ENCODE peak calls at places on chromosomes 1 and 21, in four cellular contexts. One of them, this sample, is unnamed. For H3K4me1, the result is how much of the 10 kb centered on the place peaks cover.

GRCh38 chr1:112092656-112093371 is 103.3 kb upstream of the KCND3 start:
- DNase-seq in uterus: no peak
- DNase-seq in lower lobe of right lung: no peak
- DNase-seq in naive thymus-derived CD4-positive, alpha-beta T cell: no peak
- DNase-seq in this sample: no peak

GRCh38 chr21:25733859-25734653 is 648 bp downstream of the ATP5PF start:
- DNase-seq in uterus: no peak
- DNase-seq in lower lobe of right lung: no peak
- DNase-seq in naive thymus-derived CD4-positive, alpha-beta T cell: peak
- DNase-seq in this sample: no peak

GRCh38 chr1:171909711-171910110 is 68.4 kb downstream of the DNM3 start:
- DNase-seq in uterus: no peak
- DNase-seq in lower lobe of right lung: no peak
- DNase-seq in naive thymus-derived CD4-positive, alpha-beta T cell: no peak
- DNase-seq in this sample: no peak

GRCh38 chr1:209235170-209235569 is 348.3 kb upstream of the CAMK1G start:
- DNase-seq in uterus: no peak
- DNase-seq in lower lobe of right lung: no peak
- DNase-seq in naive thymus-derived CD4-positive, alpha-beta T cell: no peak
- DNase-seq in this sample: no peak

GRCh38 chr1:39214021-39214713 is 9.7 kb downstream of the MACF1 start:
- DNase-seq in uterus: no peak
- DNase-seq in lower lobe of right lung: peak
- DNase-seq in naive thymus-derived CD4-positive, alpha-beta T cell: no peak
- DNase-seq in this sample: no peak

GRCh38 chr1:215887618-215888017 is 320.5 kb downstream of the KCTD3 start:
- DNase-seq in uterus: no peak
- DNase-seq in lower lobe of right lung: no peak
- DNase-seq in naive thymus-derived CD4-positive, alpha-beta T cell: no peak
- DNase-seq in this sample: no peak

GRCh38 chr1:232990729-232991128 is 40.3 kb downstream of the NTPCR start:
- DNase-seq in uterus: no peak
- DNase-seq in lower lobe of right lung: no peak
- DNase-seq in naive thymus-derived CD4-positive, alpha-beta T cell: no peak
- DNase-seq in this sample: no peak

GRCh38 chr1:205438213-205439158 is 16.6 kb upstream of the LEMD1 start:
- DNase-seq in uterus: peak
- DNase-seq in lower lobe of right lung: peak
- DNase-seq in naive thymus-derived CD4-positive, alpha-beta T cell: no peak
- DNase-seq in this sample: no peak

GRCh38 chr1:47527653-47528272 is 89.9 kb downstream of the FOXD2 start:
- DNase-seq in uterus: no peak
- DNase-seq in lower lobe of right lung: no peak
- DNase-seq in naive thymus-derived CD4-positive, alpha-beta T cell: no peak
- DNase-seq in this sample: no peak

GRCh38 chr1:245245021-245245667 is 90.4 kb downstream of the KIF26B start:
- DNase-seq in uterus: no peak
- DNase-seq in lower lobe of right lung: peak
- DNase-seq in naive thymus-derived CD4-positive, alpha-beta T cell: no peak
- DNase-seq in this sample: no peak

GRCh38 chr1:166839600-166840308 is 479 bp downstream of the POGK start:
- DNase-seq in uterus: peak
- DNase-seq in lower lobe of right lung: peak
- DNase-seq in naive thymus-derived CD4-positive, alpha-beta T cell: peak
- DNase-seq in this sample: peak

GRCh38 chr1:178633068-178633467 is 92.0 kb upstream of the RALGPS2 start:
- DNase-seq in uterus: no peak
- DNase-seq in lower lobe of right lung: no peak
- DNase-seq in naive thymus-derived CD4-positive, alpha-beta T cell: no peak
- DNase-seq in this sample: no peak

GRCh38 chr1:232876506-232877360 is 71.5 kb downstream of the MAP10 start:
- DNase-seq in uterus: no peak
- DNase-seq in lower lobe of right lung: no peak
- DNase-seq in naive thymus-derived CD4-positive, alpha-beta T cell: no peak
- DNase-seq in this sample: no peak

GRCh38 chr1:231050395-231050794 is 10.3 kb upstream of the FAM89A start:
- DNase-seq in uterus: no peak
- DNase-seq in lower lobe of right lung: no peak
- DNase-seq in naive thymus-derived CD4-positive, alpha-beta T cell: no peak
- DNase-seq in this sample: no peak

GRCh38 chr1:16189921-16190499 is 22.4 kb downstream of the ARHGEF19 start:
- DNase-seq in uterus: no peak
- DNase-seq in lower lobe of right lung: no peak
- DNase-seq in naive thymus-derived CD4-positive, alpha-beta T cell: no peak
- DNase-seq in this sample: no peak

GRCh38 chr21:38984982-38985422 is 179.3 kb downstream of the ETS2 start:
- DNase-seq in uterus: peak
- DNase-seq in lower lobe of right lung: no peak
- DNase-seq in naive thymus-derived CD4-positive, alpha-beta T cell: no peak
- DNase-seq in this sample: no peak

GRCh38 chr1:89737985-89738510 is 82.8 kb upstream of the LRRC8D start:
- DNase-seq in uterus: no peak
- DNase-seq in lower lobe of right lung: no peak
- DNase-seq in naive thymus-derived CD4-positive, alpha-beta T cell: no peak
- DNase-seq in this sample: no peak

GRCh38 chr1:36096500-36097412 is 8.1 kb downstream of the ADPRS start:
- DNase-seq in uterus: no peak
- DNase-seq in lower lobe of right lung: no peak
- DNase-seq in naive thymus-derived CD4-positive, alpha-beta T cell: no peak
- DNase-seq in this sample: no peak

GRCh38 chr1:9180077-9180819 is 51.3 kb upstream of the GPR157 start:
- DNase-seq in uterus: no peak
- DNase-seq in lower lobe of right lung: no peak
- DNase-seq in naive thymus-derived CD4-positive, alpha-beta T cell: no peak
- DNase-seq in this sample: no peak

GRCh38 chr1:2173546-2174347 is 20.8 kb downstream of the FAAP20 start:
- DNase-seq in uterus: no peak
- DNase-seq in lower lobe of right lung: no peak
- DNase-seq in naive thymus-derived CD4-positive, alpha-beta T cell: no peak
- DNase-seq in this sample: no peak

GRCh38 chr1:2175681-2176454 is 18.7 kb downstream of the FAAP20 start:
- DNase-seq in uterus: peak
- DNase-seq in lower lobe of right lung: no peak
- DNase-seq in naive thymus-derived CD4-positive, alpha-beta T cell: no peak
- DNase-seq in this sample: no peak

GRCh38 chr1:2176615-2177014 is 18.0 kb downstream of the FAAP20 start:
- DNase-seq in uterus: no peak
- DNase-seq in lower lobe of right lung: no peak
- DNase-seq in naive thymus-derived CD4-positive, alpha-beta T cell: no peak
- DNase-seq in this sample: no peak

GRCh38 chr1:2174348-2175054 is 20.1 kb downstream of the FAAP20 start:
- DNase-seq in uterus: peak
- DNase-seq in lower lobe of right lung: no peak
- DNase-seq in naive thymus-derived CD4-positive, alpha-beta T cell: peak
- DNase-seq in this sample: no peak

GRCh38 chr1:2175055-2175414 is 19.5 kb downstream of the FAAP20 start:
- DNase-seq in uterus: no peak
- DNase-seq in lower lobe of right lung: no peak
- DNase-seq in naive thymus-derived CD4-positive, alpha-beta T cell: no peak
- DNase-seq in this sample: no peak
- H3K4me1 ChIP-seq in uterus: under half
- H3K4me1 ChIP-seq in lower lobe of right lung: under half
- H3K4me1 ChIP-seq in naive thymus-derived CD4-positive, alpha-beta T cell: under half
- H3K4me1 ChIP-seq in this sample: under half

DNA sequence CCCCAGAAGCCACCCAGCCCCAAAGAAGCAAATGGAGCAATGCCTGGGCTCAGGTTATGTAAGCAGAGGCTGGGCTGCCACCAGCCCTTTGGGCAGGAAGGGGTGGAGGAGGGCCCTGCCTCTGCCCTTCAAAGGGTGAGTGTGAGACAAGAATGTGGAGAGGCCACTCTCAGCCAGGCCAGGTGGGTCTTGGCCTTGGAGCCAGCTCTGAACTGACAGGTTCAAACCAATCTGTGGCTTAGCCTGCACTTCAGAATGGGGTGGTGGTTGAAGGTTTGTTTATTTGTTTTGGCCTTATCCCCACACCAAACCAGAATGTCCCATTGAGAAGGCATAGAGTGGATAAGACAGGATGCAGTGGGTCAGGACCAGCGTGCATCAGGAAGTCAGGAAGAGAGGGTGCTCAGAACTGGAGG is 29.8 kb downstream of the C1orf116 start:
- DNase-seq in uterus: no peak
- DNase-seq in lower lobe of right lung: peak
- DNase-seq in naive thymus-derived CD4-positive, alpha-beta T cell: no peak
- DNase-seq in this sample: no peak
- H3K27ac ChIP-seq in uterus: no peak
- H3K27ac ChIP-seq in lower lobe of right lung: peak
- H3K27ac ChIP-seq in naive thymus-derived CD4-positive, alpha-beta T cell: no peak
- H3K27ac ChIP-seq in this sample: no peak

GRCh38 chr1:200887772-200888348 is 6.8 kb upstream of the INAVA start:
- DNase-seq in uterus: no peak
- DNase-seq in lower lobe of right lung: no peak
- DNase-seq in naive thymus-derived CD4-positive, alpha-beta T cell: no peak
- DNase-seq in this sample: no peak
- H3K4me3 ChIP-seq in uterus: no peak
- H3K4me3 ChIP-seq in lower lobe of right lung: peak
- H3K4me3 ChIP-seq in naive thymus-derived CD4-positive, alpha-beta T cell: peak
- H3K4me3 ChIP-seq in this sample: peak

GRCh38 chr1:66156144-66156543 is 363.4 kb downstream of the PDE4B start:
- DNase-seq in uterus: no peak
- DNase-seq in lower lobe of right lung: no peak
- DNase-seq in naive thymus-derived CD4-positive, alpha-beta T cell: no peak
- DNase-seq in this sample: no peak
- H3K4me1 ChIP-seq in uterus: under half
- H3K4me1 ChIP-seq in lower lobe of right lung: under half
- H3K4me1 ChIP-seq in naive thymus-derived CD4-positive, alpha-beta T cell: under half
- H3K4me1 ChIP-seq in this sample: under half